ENCODE peak calls at places on chromosomes 11 and 22, in seven cellular contexts. Y is EL; M is WERI-Rb-1; W is Calu3; P is activated T-cell treated with anti-CD3 and anti-CD28 coated beads for 48 hours; A is activated effector memory CD4-positive, alpha-beta T cell treated with Interleukin-2 at 50 U/mL for 16 hours; E is activated CD8-positive, alpha-beta memory T cell treated with anti-CD3 and anti-CD28 coated beads, Interleukin-2, amount 50 U/mL, for 4 hours. Q is an unnamed sample.

GRCh38 chr22:40973144-40973543 is 22.0 kb downstream of the RBX1 start:
- DNase-seq in Y (no peak), M (no peak), W (no peak), P (no peak), A (no peak), E (no peak), Q (no peak)

GRCh38 chr11:62208785-62209144 is 292 bp downstream of the SCGB2A1 start:
- DNase-seq in Y (no peak), M (no peak), W (no peak), P (no peak), A (no peak), E (no peak), Q (no peak)

GRCh38 chr22:24164823-24165379 is 16.4 kb upstream of the SUSD2 start:
- DNase-seq in Y (peak), M (no peak), W (no peak), P (no peak), A (no peak), E (no peak), Q (no peak)

GRCh38 chr22:30040499-30041055 is 39.7 kb upstream of the HORMAD2 start:
- DNase-seq in Y (no peak), M (no peak), W (no peak), P (no peak), A (no peak), E (no peak), Q (no peak)

GRCh38 chr11:38345286-38345685 is 1747.2 kb upstream of the RAG2 start:
- DNase-seq in Y (peak), M (no peak), W (no peak), P (no peak), A (no peak), E (no peak), Q (no peak)

GRCh38 chr11:110467556-110467955 is 37.8 kb downstream of the FDX1 start:
- DNase-seq in Y (no peak), M (peak), W (no peak), P (no peak), A (no peak), E (no peak), Q (no peak)

GRCh38 chr11:85784907-85785306 is 26.0 kb downstream of the SYTL2 start:
- DNase-seq in Y (no peak), M (no peak), W (no peak), P (no peak), A (no peak), E (no peak), Q (no peak)

GRCh38 chr11:110056956-110057355 is 36.2 kb upstream of the ZC3H12C start:
- DNase-seq in Y (no peak), M (no peak), W (no peak), P (no peak), A (no peak), E (no peak), Q (no peak)

GRCh38 chr11:33598426-33599069 is 102.1 kb downstream of the C11orf91 start:
- DNase-seq in Y (no peak), M (no peak), W (no peak), P (no peak), A (no peak), E (no peak), Q (peak)

GRCh38 chr22:39257522-39258475 is 13.0 kb upstream of the PDGFB start:
- DNase-seq in Y (no peak), M (no peak), W (no peak), P (no peak), A (no peak), E (no peak), Q (no peak)

Q was measured in A673.